ENCODE peak calls at places on chromosomes 5 and 9, in ten cellular contexts. T is choroid plexus epithelial cell, A is GM12865, I is OCI-LY7, Y is brain microvascular endothelial cell, C is GM23338, Z is ovary, L is cardiac fibroblast, J is astrocyte, P is Peyer's patch. X is an unnamed sample.

GRCh38 chr9:87184956-87185642 is 237.8 kb upstream of the GAS1 start:
- DNase-seq in T (peak; percentile 59), A (no peak), I (no peak), Y (peak; percentile 29), C (no peak), Z (no peak), L (peak; percentile 70), J (peak; percentile 83), P (no peak), X (no peak)

GRCh38 chr5:102294996-102295395 is 1.1 kb downstream of the SLCO4C1 start:
- DNase-seq in T (no peak), A (no peak), I (no peak), Y (no peak), C (peak; percentile 28), Z (no peak), L (no peak), J (no peak), P (no peak), X (no peak)

GRCh38 chr5:13939647-13940046 is 4.8 kb downstream of the DNAH5 start:
- DNase-seq in T (no peak), A (no peak), I (no peak), Y (no peak), C (no peak), Z (no peak), L (no peak), J (no peak), P (no peak), X (no peak)

GRCh38 chr5:68447530-68447929 is 232.0 kb downstream of the PIK3R1 start:
- DNase-seq in T (no peak), A (no peak), I (no peak), Y (no peak), C (no peak), Z (no peak), L (no peak), J (no peak), P (no peak), X (no peak)

GRCh38 chr9:113057193-113057592 is 669 bp upstream of the ZFP37 start:
- DNase-seq in T (no peak), A (no peak), I (no peak), Y (no peak), C (no peak), Z (no peak), L (no peak), J (no peak), P (no peak), X (no peak)

GRCh38 chr9:134811673-134812668 is 68.6 kb upstream of the FCN2 start:
- DNase-seq in T (peak; percentile 51), A (no peak), I (no peak), Y (peak; percentile 37), C (peak; percentile 75), Z (no peak), L (peak; percentile 66), J (peak; percentile 94), P (no peak), X (no peak)

GRCh38 chr9:859251-859650 is 17.8 kb downstream of the DMRT1 start:
- DNase-seq in T (no peak), A (peak; percentile 94), I (peak; percentile 76), Y (no peak), C (no peak), Z (no peak), L (no peak), J (no peak), P (no peak), X (no peak)

GRCh38 chr9:114059047-114059803 is 18.9 kb downstream of the AMBP start:
- DNase-seq in T (peak; percentile 24), A (no peak), I (no peak), Y (no peak), C (no peak), Z (peak; percentile 16), L (peak; percentile 19), J (no peak), P (peak; percentile 9), X (no peak)

GRCh38 chr9:127130661-127131538 is 8.5 kb upstream of the ANGPTL2 start:
- DNase-seq in T (peak; percentile 97), A (no peak), I (no peak), Y (peak; percentile 65), C (no peak), Z (peak; percentile 60), L (peak; percentile 93), J (peak; percentile 97), P (no peak), X (no peak)

GRCh38 chr9:93134740-93135444 is 841 bp upstream of the NINJ1 start:
- DNase-seq in T (no peak), A (no peak), I (no peak), Y (no peak), C (no peak), Z (peak; percentile 27), L (no peak), J (no peak), P (no peak), X (no peak)

GRCh38 chr5:135448796-135449507 is 1.8 kb upstream of the DCANP1 start:
- DNase-seq in T (no peak), A (no peak), I (no peak), Y (no peak), C (no peak), Z (no peak), L (no peak), J (peak; percentile 72), P (no peak), X (no peak)

GRCh38 chr5:143812085-143812705 is at the start of gene HMHB1:
- DNase-seq in T (no peak), A (peak; percentile 71), I (peak; percentile 58), Y (no peak), C (no peak), Z (no peak), L (no peak), J (no peak), P (no peak), X (no peak)

GRCh38 chr5:126354012-126354856 is 69.0 kb upstream of the GRAMD2B start:
- DNase-seq in T (peak; percentile 99), A (peak; percentile 51), I (peak; percentile 46), Y (peak; percentile 96), C (peak; percentile 45), Z (no peak), L (peak; percentile 96), J (peak; percentile 99), P (no peak), X (peak; percentile 95)

GRCh38 chr5:132327278-132327959 is 33.2 kb downstream of the SLC22A4 start:
- DNase-seq in T (peak; percentile 78), A (no peak), I (no peak), Y (peak; percentile 3), C (no peak), Z (no peak), L (peak; percentile 72), J (peak; percentile 20), P (no peak), X (no peak)

GRCh38 chr5:135492319-135492626 is 40.1 kb upstream of the TIFAB start:
- DNase-seq in T (no peak), A (no peak), I (no peak), Y (no peak), C (no peak), Z (no peak), L (no peak), J (no peak), P (no peak), X (no peak)

GRCh38 chr5:75048457-75048953 is 3.9 kb downstream of the GCNT4 start:
- DNase-seq in T (peak; percentile 70), A (peak; percentile 74), I (no peak), Y (peak; percentile 43), C (no peak), Z (no peak), L (no peak), J (peak; percentile 71), P (no peak), X (no peak)
- TF ChIP-seq CTCF in T (no peak), A (no peak), I (no peak), Y (no peak), C (no peak), Z (no peak), L (no peak), J (no peak), P (no peak), X (no peak)

GRCh38 chr9:78584589-78584988 is 287.7 kb downstream of the PSAT1 start:
- DNase-seq in T (no peak), A (no peak), I (no peak), Y (no peak), C (no peak), Z (no peak), L (no peak), J (no peak), P (no peak), X (no peak)

GRCh38 chr9:78590068-78590467 is 293.1 kb downstream of the PSAT1 start:
- DNase-seq in T (no peak), A (no peak), I (no peak), Y (no peak), C (no peak), Z (no peak), L (no peak), J (no peak), P (no peak), X (no peak)

GRCh38 chr9:78585909-78586308 is 289.0 kb downstream of the PSAT1 start:
- DNase-seq in T (no peak), A (no peak), I (no peak), Y (no peak), C (no peak), Z (no peak), L (no peak), J (no peak), P (no peak), X (no peak)
- H3K4me3 ChIP-seq in T (no peak overlapping the region), A (no peak overlapping the region), I (no peak overlapping the region), Y (no peak overlapping the region), C (no peak overlapping the region), Z (no peak overlapping the region), L (no peak overlapping the region), J (no peak overlapping the region), P (no peak overlapping the region), X (no peak overlapping the region)

DNA sequence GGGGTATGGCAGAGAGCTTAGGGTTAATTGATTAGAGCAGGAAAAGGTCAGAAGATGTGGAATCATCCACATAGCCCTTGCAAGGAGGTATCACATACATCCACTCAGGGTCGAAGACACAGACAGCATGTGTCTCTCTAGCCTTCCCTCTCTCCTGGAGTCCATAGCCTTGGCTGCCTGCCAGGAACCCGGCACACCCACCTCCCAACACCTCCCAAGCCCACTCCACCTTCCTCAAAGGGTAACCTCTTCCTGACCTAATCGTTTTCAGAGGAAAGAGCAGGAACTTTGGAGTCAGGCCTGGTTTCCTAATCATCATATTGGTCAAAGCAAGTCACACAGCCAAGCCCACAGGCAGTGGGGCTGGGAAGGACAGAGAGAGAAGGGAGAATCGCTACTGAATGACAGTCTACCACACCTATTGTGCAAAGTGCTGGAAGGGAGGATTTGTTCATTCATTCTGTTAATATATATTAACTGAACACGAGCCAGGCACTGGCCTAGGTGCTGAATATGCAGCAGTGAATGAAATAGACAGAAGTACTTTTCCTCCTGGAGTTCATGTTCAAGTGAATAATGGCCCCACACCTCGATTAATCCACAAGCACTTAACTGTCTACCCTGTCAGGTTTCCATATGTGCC is 107.7 kb downstream of the KCNIP1 start:
- DNase-seq in T (peak; percentile 51), A (no peak), I (no peak), Y (peak; percentile 16), C (no peak), Z (no peak), L (no peak), J (no peak), P (no peak), X (no peak)
- TF ChIP-seq CTCF in T (no peak), A (no peak), I (no peak), Y (no peak), C (no peak), Z (no peak), L (no peak), J (no peak), P (no peak), X (no peak)

DNA sequence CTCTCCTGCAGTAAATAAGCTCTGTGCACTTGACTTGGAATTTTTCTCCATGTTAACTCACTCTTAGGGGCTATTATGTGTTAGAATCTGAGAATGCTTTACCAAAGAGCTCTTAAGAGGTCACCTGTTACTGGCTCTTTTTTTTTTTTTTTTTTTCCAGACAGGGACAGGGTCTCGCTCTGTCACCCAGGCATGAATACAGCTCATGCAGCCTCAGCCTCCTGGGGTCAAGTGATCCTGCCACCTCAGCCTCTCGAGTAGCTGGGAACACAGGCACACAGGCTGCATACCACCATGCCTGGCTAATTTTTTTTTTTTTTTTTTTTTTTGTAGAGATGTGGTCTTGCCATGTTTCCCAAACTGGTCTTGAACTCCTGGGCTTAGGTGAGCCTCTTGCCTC is 22.1 kb downstream of the HMGXB3 start:
- DNase-seq in T (no peak), A (no peak), I (no peak), Y (no peak), C (no peak), Z (no peak), L (no peak), J (no peak), P (no peak), X (no peak)
- H3K4me3 ChIP-seq in T (no peak overlapping the region), A (no peak overlapping the region), I (no peak overlapping the region), Y (no peak overlapping the region), C (no peak overlapping the region), Z (no peak overlapping the region), L (no peak overlapping the region), J (peak overlapping the region; percentile 32), P (no peak overlapping the region), X (no peak overlapping the region)

X was measured in retinal pigment epithelial cell.